ENCODE peak calls at places on chromosomes 12 and 14, in seven cellular contexts. H is PC-9, B is transverse colon, Q is heart right ventricle, P is H9, L is stomach, G is PC-3. A is an unnamed sample. For H3K27me3 and H3K4me1, the result is how much of the 10 kb centered on the place peaks cover.

GRCh38 chr14:103520657-103521437 is 1.8 kb downstream of the CKB start:
- DNase-seq in P (peak), Q (peak), L (peak), B (peak), G (peak), H (peak), A (peak)

GRCh38 chr12:121799842-121800693 is 3.7 kb upstream of the SETD1B start:
- DNase-seq in B (peak), H (peak), Q (peak), L (peak), P (peak), G (peak), A (peak)

GRCh38 chr12:54300732-54301427 is at the start of gene NFE2:
- DNase-seq in G (peak), P (peak), L (peak), Q (no peak), H (peak), B (peak), A (peak)

GRCh38 chr14:95313707-95314106 is 6.0 kb downstream of the CLMN start:
- DNase-seq in Q (peak), G (peak), B (peak), H (peak), P (no peak), L (peak), A (peak)

GRCh38 chr14:24310666-24311604 is at the start of gene LTB4R:
- DNase-seq in H (no peak), P (no peak), L (peak), Q (peak), B (peak), G (no peak), A (peak)

GRCh38 chr12:43238281-43238680 is 313.7 kb downstream of the ADAMTS20 start:
- DNase-seq in H (no peak), Q (no peak), G (peak), P (no peak), B (no peak), L (no peak), A (no peak)

GRCh38 chr12:24479131-24479530 is 469.8 kb downstream of the BCAT1 start:
- DNase-seq in Q (no peak), G (no peak), B (no peak), P (no peak), L (no peak), H (no peak), A (no peak)

GRCh38 chr12:46049665-46050064 is 59.3 kb upstream of the SCAF11 start:
- DNase-seq in P (peak), B (no peak), L (no peak), Q (no peak), H (no peak), G (peak), A (no peak)

GRCh38 chr14:66496911-66497310 is 10.7 kb downstream of the CCDC196 start:
- DNase-seq in B (no peak), H (no peak), G (no peak), P (no peak), L (no peak), Q (no peak), A (no peak)

GRCh38 chr12:90816353-90817089 is 138.5 kb downstream of the CCER1 start:
- DNase-seq in B (no peak), L (no peak), Q (no peak), G (peak), P (no peak), H (no peak), A (no peak)

GRCh38 chr12:120720234-120720968 is 5.2 kb upstream of the ACADS start:
- DNase-seq in B (no peak), G (peak), H (no peak), L (no peak), Q (no peak), P (no peak), A (no peak)

DNA sequence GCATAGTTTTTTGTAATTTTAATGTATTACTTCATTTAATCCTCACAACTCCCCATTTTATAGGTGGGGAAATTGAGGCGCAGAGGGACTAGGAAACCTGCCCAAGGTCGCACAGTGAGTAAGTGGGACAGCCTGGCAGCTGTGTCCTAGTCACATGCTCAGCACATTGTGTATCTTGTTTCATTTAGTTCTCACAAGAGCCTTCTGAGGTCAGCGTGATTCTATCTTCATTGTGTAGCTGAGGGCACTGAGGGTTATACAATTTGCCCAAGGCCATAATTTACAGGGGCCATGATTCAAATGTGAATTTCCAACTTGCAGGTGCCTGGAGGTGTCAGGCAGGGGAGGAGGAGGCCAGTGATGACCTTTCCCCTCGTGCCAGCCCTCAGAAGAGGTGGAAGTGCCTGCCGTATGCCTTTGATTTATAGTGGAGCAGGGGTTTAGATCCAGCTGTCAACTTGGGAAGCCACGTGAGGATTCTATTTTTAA is 30.3 kb upstream of the SMOC1 start:
- DNase-seq in P (no peak), L (no peak), G (no peak), H (no peak), B (no peak), Q (no peak), A (no peak)
- H3K27ac ChIP-seq in P (no peak), L (no peak), G (no peak), H (no peak), B (no peak), Q (no peak), A (no peak)

GRCh38 chr12:87413784-87414183 is 615.4 kb downstream of the C12orf50 start:
- DNase-seq in P (no peak), G (no peak), L (no peak), B (no peak), Q (no peak), H (no peak), A (no peak)
- H3K27me3 ChIP-seq in P (under half), G (under half), L (under half), B (under half), Q (under half), H (under half), A (under half)

GRCh38 chr12:131647667-131648066 is 63.2 kb upstream of the SFSWAP start:
- DNase-seq in G (no peak), L (no peak), H (no peak), B (no peak), P (no peak), Q (no peak), A (no peak)
- H3K4me1 ChIP-seq in G (under half), L (under half), H (under half), B (under half), P (under half), Q (under half), A (under half)

GRCh38 chr12:98840325-98840724 is 195.2 kb downstream of the APAF1 start:
- DNase-seq in H (no peak), G (no peak), B (no peak), Q (no peak), L (no peak), P (no peak), A (no peak)
- H3K27ac ChIP-seq in H (no peak), G (no peak), B (no peak), Q (no peak), L (no peak), P (no peak), A (no peak)

GRCh38 chr12:5432011-5432400 is at the start of gene NTF3:
- DNase-seq in L (no peak), H (no peak), G (no peak), B (no peak), P (peak), Q (peak), A (peak)
- H3K27me3 ChIP-seq in L (under half), H (under half), G (under half), B (half or more), P (under half), Q (half or more), A (under half)

GRCh38 chr12:10170199-10170598 is 1.7 kb downstream of the OLR1 start:
- DNase-seq in H (no peak), Q (no peak), B (no peak), G (peak), P (no peak), L (no peak), A (no peak)
- H3K4me1 ChIP-seq in H (under half), Q (under half), B (under half), G (under half), P (under half), L (under half), A (under half)

DNA sequence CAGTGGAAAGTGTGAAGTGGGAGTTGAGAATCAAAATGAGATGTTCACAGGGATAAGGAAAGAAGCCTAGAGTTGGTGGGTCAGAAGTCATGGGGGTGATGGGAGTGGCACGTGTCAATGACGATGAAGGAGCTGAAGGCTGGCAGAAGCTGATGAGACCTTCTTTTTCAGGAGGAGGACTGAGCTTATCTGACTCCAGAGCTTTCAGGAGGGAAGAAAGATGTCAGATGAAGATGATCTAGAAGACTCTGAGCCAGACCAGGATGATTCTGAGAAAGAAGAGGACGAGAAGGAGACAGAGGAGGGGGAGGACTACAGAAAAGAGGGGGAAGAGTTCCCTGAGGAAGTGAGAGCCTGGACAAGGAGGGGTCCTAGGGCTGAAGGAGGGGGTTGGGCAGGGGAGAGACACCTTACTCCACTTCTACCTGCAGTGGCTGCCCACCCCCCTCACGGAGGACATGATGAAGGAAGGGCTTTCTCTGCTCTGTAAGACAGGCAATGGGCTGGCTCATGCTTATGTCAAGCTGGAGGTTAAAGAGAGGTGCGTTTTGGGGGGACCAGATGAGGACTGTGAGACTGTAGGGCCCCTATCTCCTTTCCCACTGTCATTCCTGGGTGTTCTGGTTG is 905 bp downstream of the LRRC23 start:
- DNase-seq in Q (no peak), B (no peak), P (no peak), G (no peak), L (no peak), H (no peak), A (no peak)
- H3K27ac ChIP-seq in Q (peak), B (peak), P (no peak), G (no peak), L (peak), H (no peak), A (no peak)

DNA sequence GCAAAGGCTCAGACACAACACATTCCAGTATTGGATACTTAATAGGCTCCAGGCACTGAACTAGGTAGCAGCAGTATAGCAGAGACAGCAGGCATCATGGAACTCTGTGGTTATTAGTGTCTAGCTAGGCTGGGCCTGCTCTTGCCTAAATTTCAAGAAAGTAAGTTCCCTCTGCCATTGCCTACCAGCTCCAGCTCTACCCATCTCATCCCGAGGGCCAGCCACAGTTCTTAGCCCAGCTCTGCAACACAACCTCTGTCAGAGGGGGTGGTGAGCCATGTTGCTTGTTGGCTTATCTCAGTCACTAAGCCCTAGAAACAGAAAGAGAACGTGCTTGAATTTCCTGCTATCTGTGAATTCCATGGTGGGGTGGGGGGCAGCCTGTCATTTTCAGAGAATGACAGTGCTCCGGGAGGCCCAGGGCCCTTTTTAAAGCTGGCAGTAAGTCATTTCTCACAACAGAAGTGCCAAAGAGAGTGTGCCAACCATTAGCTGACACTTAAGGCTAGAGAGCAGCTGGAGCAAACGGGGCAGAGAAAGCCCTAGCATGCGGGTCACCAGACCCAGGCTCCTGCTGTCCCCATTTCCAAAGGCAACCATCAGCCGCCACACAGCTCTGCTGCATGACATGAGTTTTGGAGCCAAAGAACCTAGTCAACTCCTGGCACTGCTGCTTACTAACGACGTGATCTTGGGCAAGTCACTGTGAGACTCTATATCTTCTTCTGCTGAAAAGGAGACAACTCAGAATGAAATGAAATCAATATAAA is 105.9 kb downstream of the PRMT8 start:
- DNase-seq in L (no peak), B (no peak), G (no peak), Q (no peak), H (no peak), P (no peak), A (peak)
- H3K27me3 ChIP-seq in L (under half), B (under half), G (under half), Q (under half), H (half or more), P (under half), A (under half)

DNA sequence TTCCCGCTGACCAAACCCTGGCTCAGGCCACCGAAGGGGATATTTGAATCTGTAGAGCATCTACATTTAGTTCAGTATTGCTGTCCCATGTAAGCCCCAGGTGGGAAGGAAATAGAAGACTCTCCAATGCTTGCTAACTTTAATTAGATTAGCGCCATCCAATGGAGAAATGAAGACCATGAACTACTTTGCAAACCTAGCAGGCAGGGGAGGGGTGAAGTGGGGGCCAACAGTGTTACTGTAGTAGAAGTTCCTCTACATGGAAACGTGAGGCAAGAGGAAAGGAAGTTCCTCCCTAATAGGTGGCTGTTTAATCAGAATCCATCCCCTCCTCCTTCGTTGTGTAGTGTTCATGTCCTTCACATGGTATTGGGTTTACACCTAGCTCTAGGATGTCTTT is 9.3 kb upstream of the DENND5B start:
- DNase-seq in B (no peak), Q (no peak), G (no peak), L (no peak), H (no peak), P (peak), A (no peak)
- H3K4me1 ChIP-seq in B (under half), Q (under half), G (under half), L (under half), H (under half), P (under half), A (under half)